ENCODE peak calls at places on chromosomes 12 and 14, in five cellular contexts. Z, X, O, J and G are unnamed samples.

GRCh38 chr12:52045794-52046199 is 5.4 kb upstream of the NR4A1 start:
- DNase-seq in Z (no peak), X (no peak), O (no peak), J (no peak), G (no peak)

GRCh38 chr12:34219046-34219770 is 196.9 kb downstream of the ALG10 start:
- DNase-seq in Z (no peak), X (no peak), O (no peak), J (peak; percentile 65), G (no peak)

GRCh38 chr12:75747572-75747995 is 236.2 kb upstream of the KRR1 start:
- DNase-seq in Z (no peak), X (peak; percentile 62), O (no peak), J (no peak), G (no peak)

GRCh38 chr14:68285421-68286179 is 466.0 kb downstream of the RAD51B start:
- DNase-seq in Z (no peak), X (no peak), O (no peak), J (no peak), G (no peak)

GRCh38 chr12:124923906-124924734 is 9.7 kb upstream of the UBC start:
- DNase-seq in Z (no peak), X (peak; percentile 83), O (peak; percentile 40), J (no peak), G (no peak)

GRCh38 chr12:95859344-95859816 is 628 bp downstream of the SNRPF start:
- DNase-seq in Z (no peak), X (peak; percentile 41), O (no peak), J (peak; percentile 6), G (no peak)

GRCh38 chr14:85516239-85517112 is 13.5 kb upstream of the FLRT2 start:
- DNase-seq in Z (no peak), X (peak; percentile 24), O (peak; percentile 23), J (no peak), G (no peak)

GRCh38 chr12:45217846-45218245 is 2.0 kb downstream of the ANO6 start:
- DNase-seq in Z (no peak), X (no peak), O (no peak), J (no peak), G (no peak)

GRCh38 chr12:47837190-47838171 is 17.8 kb upstream of the HDAC7 start:
- DNase-seq in Z (peak; percentile 50), X (peak; percentile 89), O (peak; percentile 72), J (peak; percentile 71), G (no peak)

GRCh38 chr14:104704252-104704651 is 14.8 kb downstream of the INF2 start:
- DNase-seq in Z (no peak), X (no peak), O (no peak), J (no peak), G (no peak)

GRCh38 chr14:75223664-75224154 is 47.3 kb upstream of the TMED10 start:
- DNase-seq in Z (no peak), X (no peak), O (peak; percentile 80), J (no peak), G (no peak)

GRCh38 chr12:28586481-28586880 is 396.2 kb downstream of the CCDC91 start:
- DNase-seq in Z (no peak), X (no peak), O (no peak), J (no peak), G (no peak)

GRCh38 chr12:107853479-107853878 is 79.0 kb downstream of the ASCL4 start:
- DNase-seq in Z (no peak), X (no peak), O (no peak), J (no peak), G (no peak)

GRCh38 chr12:39935275-39935674 is 170.6 kb downstream of the SLC2A13 start:
- DNase-seq in Z (no peak), X (no peak), O (no peak), J (no peak), G (no peak)

GRCh38 chr12:15939111-15939510 is 28.0 kb downstream of the DERA start:
- DNase-seq in Z (no peak), X (no peak), O (no peak), J (no peak), G (no peak)

GRCh38 chr14:59407246-59407615 is 57.9 kb downstream of the GPR135 start:
- DNase-seq in Z (no peak), X (peak; percentile 96), O (no peak), J (no peak), G (no peak)

GRCh38 chr14:76761849-76762616 is 765 bp downstream of the VASH1 start:
- DNase-seq in Z (no peak), X (no peak), O (no peak), J (peak; percentile 35), G (peak; percentile 87)

GRCh38 chr12:99975321-99975720 is 9.4 kb downstream of the ANKS1B start:
- DNase-seq in Z (no peak), X (no peak), O (no peak), J (no peak), G (no peak)

GRCh38 chr12:103794814-103795213 is 46.2 kb downstream of the NT5DC3 start:
- DNase-seq in Z (no peak), X (no peak), O (no peak), J (no peak), G (no peak)

GRCh38 chr12:57777367-57777766 is 5.0 kb downstream of the EEF1AKMT3 start:
- DNase-seq in Z (no peak), X (no peak), O (no peak), J (no peak), G (no peak)